ENCODE peak calls at places on chromosome 1, in six cellular contexts. One of them, this sample, is unnamed.

GRCh38 chr1:203390298-203390697 is 39.4 kb upstream of the FMOD start:
- DNase-seq in IMR-90: no peak
- DNase-seq in A549: no peak
- DNase-seq in HepG2: no peak
- DNase-seq in K562: no peak
- DNase-seq in GM12878: no peak
- DNase-seq in this sample: no peak

GRCh38 chr1:52237430-52237829 is 95.5 kb downstream of the ZFYVE9 start:
- DNase-seq in IMR-90: peak
- DNase-seq in A549: no peak
- DNase-seq in HepG2: no peak
- DNase-seq in K562: peak
- DNase-seq in GM12878: no peak
- DNase-seq in this sample: no peak

GRCh38 chr1:78490861-78491310 is at the start of gene PTGFR:
- DNase-seq in IMR-90: peak
- DNase-seq in A549: no peak
- DNase-seq in HepG2: no peak
- DNase-seq in K562: no peak
- DNase-seq in GM12878: no peak
- DNase-seq in this sample: peak

GRCh38 chr1:61337471-61337870 is 255.1 kb downstream of the NFIA start:
- DNase-seq in IMR-90: peak
- DNase-seq in A549: no peak
- DNase-seq in HepG2: no peak
- DNase-seq in K562: no peak
- DNase-seq in GM12878: no peak
- DNase-seq in this sample: no peak

GRCh38 chr1:212401838-212402582 is 12.7 kb downstream of the PACC1 start:
- DNase-seq in IMR-90: peak
- DNase-seq in A549: peak
- DNase-seq in HepG2: no peak
- DNase-seq in K562: no peak
- DNase-seq in GM12878: no peak
- DNase-seq in this sample: no peak

GRCh38 chr1:174998569-174999215 is 1.1 kb upstream of the CACYBP start:
- DNase-seq in IMR-90: peak
- DNase-seq in A549: peak
- DNase-seq in HepG2: peak
- DNase-seq in K562: peak
- DNase-seq in GM12878: peak
- DNase-seq in this sample: peak

GRCh38 chr1:160639652-160640051 is 7.2 kb downstream of the SLAMF1 start:
- DNase-seq in IMR-90: no peak
- DNase-seq in A549: no peak
- DNase-seq in HepG2: no peak
- DNase-seq in K562: no peak
- DNase-seq in GM12878: no peak
- DNase-seq in this sample: no peak

GRCh38 chr1:75725256-75725655 is 747 bp downstream of the ACADM start:
- DNase-seq in IMR-90: peak
- DNase-seq in A549: no peak
- DNase-seq in HepG2: no peak
- DNase-seq in K562: no peak
- DNase-seq in GM12878: no peak
- DNase-seq in this sample: no peak

GRCh38 chr1:115706774-115707425 is 61.6 kb downstream of the CASQ2 start:
- DNase-seq in IMR-90: peak
- DNase-seq in A549: peak
- DNase-seq in HepG2: peak
- DNase-seq in K562: peak
- DNase-seq in GM12878: peak
- DNase-seq in this sample: peak

GRCh38 chr1:175887981-175888428 is 144.6 kb upstream of the TNR start:
- DNase-seq in IMR-90: peak
- DNase-seq in A549: peak
- DNase-seq in HepG2: peak
- DNase-seq in K562: peak
- DNase-seq in GM12878: no peak
- DNase-seq in this sample: peak

GRCh38 chr1:228045405-228045804 is 37.1 kb upstream of the ARF1 start:
- DNase-seq in IMR-90: no peak
- DNase-seq in A549: no peak
- DNase-seq in HepG2: no peak
- DNase-seq in K562: no peak
- DNase-seq in GM12878: no peak
- DNase-seq in this sample: no peak

GRCh38 chr1:54153548-54154439 is 994 bp upstream of the CDCP2 start:
- DNase-seq in IMR-90: peak
- DNase-seq in A549: no peak
- DNase-seq in HepG2: peak
- DNase-seq in K562: no peak
- DNase-seq in GM12878: no peak
- DNase-seq in this sample: peak

GRCh38 chr1:157580828-157581210 is 17.1 kb downstream of the FCRL4 start:
- DNase-seq in IMR-90: no peak
- DNase-seq in A549: no peak
- DNase-seq in HepG2: no peak
- DNase-seq in K562: no peak
- DNase-seq in GM12878: no peak
- DNase-seq in this sample: no peak

GRCh38 chr1:23169727-23170335 is 1.2 kb upstream of the LUZP1 start:
- DNase-seq in IMR-90: peak
- DNase-seq in A549: peak
- DNase-seq in HepG2: peak
- DNase-seq in K562: peak
- DNase-seq in GM12878: no peak
- DNase-seq in this sample: peak

GRCh38 chr1:171226757-171227370 is 21.4 kb upstream of the FMO1 start:
- DNase-seq in IMR-90: peak
- DNase-seq in A549: peak
- DNase-seq in HepG2: peak
- DNase-seq in K562: peak
- DNase-seq in GM12878: peak
- DNase-seq in this sample: peak

GRCh38 chr1:119327436-119328155 is 41.0 kb upstream of the HAO2 start:
- DNase-seq in IMR-90: no peak
- DNase-seq in A549: no peak
- DNase-seq in HepG2: peak
- DNase-seq in K562: no peak
- DNase-seq in GM12878: no peak
- DNase-seq in this sample: peak

GRCh38 chr1:151251656-151252470 is 2.7 kb upstream of the PSMD4 start:
- DNase-seq in IMR-90: peak
- DNase-seq in A549: peak
- DNase-seq in HepG2: peak
- DNase-seq in K562: peak
- DNase-seq in GM12878: no peak
- DNase-seq in this sample: peak

GRCh38 chr1:117093870-117094621 is 27.5 kb downstream of the TRIM45 start:
- DNase-seq in IMR-90: peak
- DNase-seq in A549: peak
- DNase-seq in HepG2: no peak
- DNase-seq in K562: peak
- DNase-seq in GM12878: no peak
- DNase-seq in this sample: peak

GRCh38 chr1:20223106-20223505 is 36.8 kb upstream of the PLA2G2C start:
- DNase-seq in IMR-90: no peak
- DNase-seq in A549: no peak
- DNase-seq in HepG2: no peak
- DNase-seq in K562: no peak
- DNase-seq in GM12878: no peak
- DNase-seq in this sample: no peak

GRCh38 chr1:95196017-95196416 is 38.0 kb upstream of the RWDD3 start:
- DNase-seq in IMR-90: no peak
- DNase-seq in A549: no peak
- DNase-seq in HepG2: no peak
- DNase-seq in K562: no peak
- DNase-seq in GM12878: no peak
- DNase-seq in this sample: no peak

GRCh38 chr1:200625381-200625824 is 4.9 kb upstream of the KIF14 start:
- DNase-seq in IMR-90: peak
- DNase-seq in A549: peak
- DNase-seq in HepG2: no peak
- DNase-seq in K562: no peak
- DNase-seq in GM12878: peak
- DNase-seq in this sample: no peak

GRCh38 chr1:26162220-26162703 is 3.4 kb downstream of the FAM110D start:
- DNase-seq in IMR-90: no peak
- DNase-seq in A549: no peak
- DNase-seq in HepG2: no peak
- DNase-seq in K562: no peak
- DNase-seq in GM12878: no peak
- DNase-seq in this sample: no peak

DNA sequence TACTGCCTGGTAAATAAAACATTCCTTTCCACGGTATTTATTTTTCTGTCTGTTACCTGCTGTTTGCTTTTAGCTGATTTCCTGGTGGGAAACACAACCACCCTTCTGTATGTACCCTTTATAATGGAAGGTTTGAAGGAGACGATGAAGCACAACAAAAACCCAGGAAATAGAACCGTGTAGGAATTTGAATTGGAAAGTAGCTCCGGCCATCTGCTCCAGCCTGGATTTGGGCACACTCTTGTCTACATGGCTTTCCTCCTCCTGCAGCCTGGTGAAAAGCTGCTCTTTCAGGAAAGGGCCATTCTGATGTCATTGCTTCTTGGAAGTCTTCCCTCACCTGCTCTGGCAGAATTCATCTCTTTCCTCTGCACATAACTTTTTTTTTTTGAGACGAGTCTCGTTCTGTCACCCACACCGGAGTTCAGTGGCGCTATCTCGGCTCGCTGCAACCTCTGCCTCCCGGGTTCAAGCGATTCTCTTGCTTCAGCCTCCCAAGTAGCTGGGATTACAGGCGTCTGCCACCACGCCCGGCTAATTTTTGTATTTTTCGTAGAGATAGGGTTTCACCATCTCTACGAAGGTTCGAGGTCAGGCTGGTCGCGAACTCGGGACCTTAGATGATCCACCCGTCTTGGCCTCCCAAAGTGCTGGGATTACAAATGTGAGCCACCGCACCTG is 2.7 kb downstream of the AK4 start:
- DNase-seq in IMR-90: no peak
- DNase-seq in A549: no peak
- DNase-seq in HepG2: no peak
- DNase-seq in K562: no peak
- DNase-seq in GM12878: no peak
- DNase-seq in this sample: no peak
- TF ChIP-seq BHLHE40 in IMR-90: no peak
- TF ChIP-seq BHLHE40 in A549: no peak
- TF ChIP-seq BHLHE40 in HepG2: no peak
- TF ChIP-seq BHLHE40 in K562: no peak
- TF ChIP-seq BHLHE40 in GM12878: no peak
- TF ChIP-seq BHLHE40 in this sample: no peak

GRCh38 chr1:85259866-85260345 is 444 bp upstream of the C1orf52 start:
- DNase-seq in IMR-90: peak
- DNase-seq in A549: no peak
- DNase-seq in HepG2: no peak
- DNase-seq in K562: no peak
- DNase-seq in GM12878: no peak
- DNase-seq in this sample: no peak
- TF ChIP-seq BHLHE40 in IMR-90: no peak
- TF ChIP-seq BHLHE40 in A549: no peak
- TF ChIP-seq BHLHE40 in HepG2: no peak
- TF ChIP-seq BHLHE40 in K562: no peak
- TF ChIP-seq BHLHE40 in GM12878: no peak
- TF ChIP-seq BHLHE40 in this sample: no peak

GRCh38 chr1:206823725-206824124 is 41.7 kb upstream of the IL20 start:
- DNase-seq in IMR-90: peak
- DNase-seq in A549: no peak
- DNase-seq in HepG2: no peak
- DNase-seq in K562: no peak
- DNase-seq in GM12878: no peak
- DNase-seq in this sample: no peak
- TF ChIP-seq BHLHE40 in IMR-90: no peak
- TF ChIP-seq BHLHE40 in A549: no peak
- TF ChIP-seq BHLHE40 in HepG2: no peak
- TF ChIP-seq BHLHE40 in K562: no peak
- TF ChIP-seq BHLHE40 in GM12878: no peak
- TF ChIP-seq BHLHE40 in this sample: no peak

GRCh38 chr1:153679337-153680119 is 1.0 kb downstream of the NPR1 start:
- DNase-seq in IMR-90: no peak
- DNase-seq in A549: peak
- DNase-seq in HepG2: no peak
- DNase-seq in K562: no peak
- DNase-seq in GM12878: no peak
- DNase-seq in this sample: no peak
- TF ChIP-seq BHLHE40 in IMR-90: no peak
- TF ChIP-seq BHLHE40 in A549: no peak
- TF ChIP-seq BHLHE40 in HepG2: no peak
- TF ChIP-seq BHLHE40 in K562: no peak
- TF ChIP-seq BHLHE40 in GM12878: no peak
- TF ChIP-seq BHLHE40 in this sample: no peak

DNA sequence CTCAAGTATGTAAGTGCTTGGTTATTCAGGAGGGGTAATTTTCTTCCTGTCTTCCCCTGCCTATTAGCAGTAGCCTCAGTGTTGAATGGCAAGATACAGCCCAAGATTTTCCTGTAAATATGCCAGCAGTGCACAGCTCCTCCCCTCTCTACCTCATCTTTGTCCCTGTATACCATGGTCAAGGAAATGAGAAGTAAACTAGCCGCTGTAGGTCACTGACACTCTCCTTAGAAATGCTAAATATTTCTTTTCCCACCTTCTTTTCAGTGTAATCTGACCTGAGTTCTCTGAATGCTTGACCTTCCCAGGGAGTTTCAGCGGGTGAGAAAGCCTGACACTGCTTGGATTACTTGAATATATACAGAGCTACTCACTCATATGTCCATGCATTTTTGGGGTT is 84.1 kb upstream of the ZNF326 start:
- DNase-seq in IMR-90: peak
- DNase-seq in A549: peak
- DNase-seq in HepG2: no peak
- DNase-seq in K562: no peak
- DNase-seq in GM12878: no peak
- DNase-seq in this sample: no peak
- TF ChIP-seq BHLHE40 in IMR-90: peak
- TF ChIP-seq BHLHE40 in A549: no peak
- TF ChIP-seq BHLHE40 in HepG2: no peak
- TF ChIP-seq BHLHE40 in K562: no peak
- TF ChIP-seq BHLHE40 in GM12878: no peak
- TF ChIP-seq BHLHE40 in this sample: no peak

GRCh38 chr1:209643295-209644020 is 8.8 kb downstream of the LAMB3 start:
- DNase-seq in IMR-90: no peak
- DNase-seq in A549: no peak
- DNase-seq in HepG2: no peak
- DNase-seq in K562: no peak
- DNase-seq in GM12878: no peak
- DNase-seq in this sample: no peak
- TF ChIP-seq BHLHE40 in IMR-90: no peak
- TF ChIP-seq BHLHE40 in A549: no peak
- TF ChIP-seq BHLHE40 in HepG2: no peak
- TF ChIP-seq BHLHE40 in K562: no peak
- TF ChIP-seq BHLHE40 in GM12878: no peak
- TF ChIP-seq BHLHE40 in this sample: no peak

GRCh38 chr1:162997499-162998285 is 71.5 kb upstream of the RGS4 start:
- DNase-seq in IMR-90: peak
- DNase-seq in A549: no peak
- DNase-seq in HepG2: no peak
- DNase-seq in K562: no peak
- DNase-seq in GM12878: no peak
- DNase-seq in this sample: no peak
- TF ChIP-seq BHLHE40 in IMR-90: no peak
- TF ChIP-seq BHLHE40 in A549: no peak
- TF ChIP-seq BHLHE40 in HepG2: no peak
- TF ChIP-seq BHLHE40 in K562: no peak
- TF ChIP-seq BHLHE40 in GM12878: no peak
- TF ChIP-seq BHLHE40 in this sample: no peak